ENCODE peak calls at places on chromosomes 13 and 19, in seven cellular contexts. One of them, this sample, is unnamed.

GRCh38 chr19:41116261-41116660 is 2.0 kb downstream of the CYP2F1 start:
- DNase-seq in transverse colon: no peak
- DNase-seq in adrenal gland: no peak
- DNase-seq in uterus: no peak
- DNase-seq in ovary: no peak
- DNase-seq in A549: no peak
- DNase-seq in HCT116: no peak
- DNase-seq in this sample: no peak

GRCh38 chr19:2774083-2774679 is 8.9 kb downstream of the SGTA start:
- DNase-seq in transverse colon: no peak
- DNase-seq in adrenal gland: no peak
- DNase-seq in uterus: no peak
- DNase-seq in ovary: no peak
- DNase-seq in A549: no peak
- DNase-seq in HCT116: no peak
- DNase-seq in this sample: no peak

GRCh38 chr13:36788276-36788675 is 30.7 kb upstream of the RFXAP start:
- DNase-seq in transverse colon: no peak
- DNase-seq in adrenal gland: no peak
- DNase-seq in uterus: no peak
- DNase-seq in ovary: no peak
- DNase-seq in A549: no peak
- DNase-seq in HCT116: no peak
- DNase-seq in this sample: no peak

GRCh38 chr19:12891553-12892021 is 627 bp downstream of the GCDH start:
- DNase-seq in transverse colon: no peak
- DNase-seq in adrenal gland: no peak
- DNase-seq in uterus: no peak
- DNase-seq in ovary: no peak
- DNase-seq in A549: no peak
- DNase-seq in HCT116: no peak
- DNase-seq in this sample: no peak

GRCh38 chr13:37446503-37446902 is 152.1 kb downstream of the POSTN start:
- DNase-seq in transverse colon: no peak
- DNase-seq in adrenal gland: no peak
- DNase-seq in uterus: no peak
- DNase-seq in ovary: no peak
- DNase-seq in A549: no peak
- DNase-seq in HCT116: no peak
- DNase-seq in this sample: peak; percentile 10

GRCh38 chr13:43054803-43055802 is 31.7 kb downstream of the DNAJC15 start:
- DNase-seq in transverse colon: no peak
- DNase-seq in adrenal gland: peak; percentile 45
- DNase-seq in uterus: peak; percentile 61
- DNase-seq in ovary: peak; percentile 54
- DNase-seq in A549: peak; percentile 10
- DNase-seq in HCT116: no peak
- DNase-seq in this sample: peak; percentile 1

GRCh38 chr19:41746593-41747227 is 8.6 kb upstream of the CEACAM6 start:
- DNase-seq in transverse colon: peak; percentile 78
- DNase-seq in adrenal gland: peak; percentile 38
- DNase-seq in uterus: no peak
- DNase-seq in ovary: no peak
- DNase-seq in A549: peak; percentile 87
- DNase-seq in HCT116: peak; percentile 47
- DNase-seq in this sample: peak; percentile 48

GRCh38 chr19:15937771-15938170 is 3.4 kb upstream of the CYP4F11 start:
- DNase-seq in transverse colon: no peak
- DNase-seq in adrenal gland: no peak
- DNase-seq in uterus: no peak
- DNase-seq in ovary: no peak
- DNase-seq in A549: no peak
- DNase-seq in HCT116: no peak
- DNase-seq in this sample: no peak

GRCh38 chr19:54206831-54207177 is 6.1 kb downstream of the RPS9 start:
- DNase-seq in transverse colon: no peak
- DNase-seq in adrenal gland: no peak
- DNase-seq in uterus: no peak
- DNase-seq in ovary: no peak
- DNase-seq in A549: no peak
- DNase-seq in HCT116: no peak
- DNase-seq in this sample: no peak

GRCh38 chr13:25662516-25662915 is 290.7 kb downstream of the ATP8A2 start:
- DNase-seq in transverse colon: no peak
- DNase-seq in adrenal gland: no peak
- DNase-seq in uterus: no peak
- DNase-seq in ovary: no peak
- DNase-seq in A549: no peak
- DNase-seq in HCT116: no peak
- DNase-seq in this sample: no peak

GRCh38 chr19:3949294-3949693 is 16.4 kb downstream of the NMRK2 start:
- DNase-seq in transverse colon: no peak
- DNase-seq in adrenal gland: no peak
- DNase-seq in uterus: no peak
- DNase-seq in ovary: no peak
- DNase-seq in A549: no peak
- DNase-seq in HCT116: no peak
- DNase-seq in this sample: no peak

GRCh38 chr13:101514695-101515275 is 62.3 kb downstream of the ITGBL1 start:
- DNase-seq in transverse colon: no peak
- DNase-seq in adrenal gland: peak; percentile 43
- DNase-seq in uterus: no peak
- DNase-seq in ovary: no peak
- DNase-seq in A549: peak; percentile 67
- DNase-seq in HCT116: peak; percentile 8
- DNase-seq in this sample: no peak

GRCh38 chr19:7348587-7349230 is at the start of gene ARHGEF18:
- DNase-seq in transverse colon: peak; percentile 40
- DNase-seq in adrenal gland: peak; percentile 40
- DNase-seq in uterus: no peak
- DNase-seq in ovary: no peak
- DNase-seq in A549: no peak
- DNase-seq in HCT116: no peak
- DNase-seq in this sample: no peak

GRCh38 chr19:4090351-4091220 is 23.9 kb upstream of the ZBTB7A start:
- DNase-seq in transverse colon: no peak
- DNase-seq in adrenal gland: no peak
- DNase-seq in uterus: no peak
- DNase-seq in ovary: no peak
- DNase-seq in A549: no peak
- DNase-seq in HCT116: no peak
- DNase-seq in this sample: no peak

GRCh38 chr19:55459950-55460657 is 1.3 kb downstream of the ISOC2 start:
- DNase-seq in transverse colon: no peak
- DNase-seq in adrenal gland: peak; percentile 36
- DNase-seq in uterus: no peak
- DNase-seq in ovary: no peak
- DNase-seq in A549: no peak
- DNase-seq in HCT116: no peak
- DNase-seq in this sample: no peak

GRCh38 chr13:101700598-101700997 is 248.1 kb downstream of the ITGBL1 start:
- DNase-seq in transverse colon: no peak
- DNase-seq in adrenal gland: no peak
- DNase-seq in uterus: no peak
- DNase-seq in ovary: no peak
- DNase-seq in A549: no peak
- DNase-seq in HCT116: no peak
- DNase-seq in this sample: no peak

GRCh38 chr13:98816406-98816805 is 63.9 kb upstream of the SLC15A1 start:
- DNase-seq in transverse colon: no peak
- DNase-seq in adrenal gland: no peak
- DNase-seq in uterus: no peak
- DNase-seq in ovary: no peak
- DNase-seq in A549: no peak
- DNase-seq in HCT116: no peak
- DNase-seq in this sample: no peak

GRCh38 chr13:98822238-98822606 is 69.8 kb upstream of the SLC15A1 start:
- DNase-seq in transverse colon: no peak
- DNase-seq in adrenal gland: peak; percentile 68
- DNase-seq in uterus: no peak
- DNase-seq in ovary: no peak
- DNase-seq in A549: peak; percentile 31
- DNase-seq in HCT116: no peak
- DNase-seq in this sample: no peak

GRCh38 chr13:98820744-98821371 is 68.4 kb upstream of the SLC15A1 start:
- DNase-seq in transverse colon: no peak
- DNase-seq in adrenal gland: no peak
- DNase-seq in uterus: no peak
- DNase-seq in ovary: no peak
- DNase-seq in A549: no peak
- DNase-seq in HCT116: no peak
- DNase-seq in this sample: no peak

GRCh38 chr13:98821372-98822237 is 69.1 kb upstream of the SLC15A1 start:
- DNase-seq in transverse colon: no peak
- DNase-seq in adrenal gland: peak; percentile 43
- DNase-seq in uterus: peak; percentile 42
- DNase-seq in ovary: no peak
- DNase-seq in A549: peak; percentile 33
- DNase-seq in HCT116: no peak
- DNase-seq in this sample: no peak

GRCh38 chr13:98819382-98819781 is 66.9 kb upstream of the SLC15A1 start:
- DNase-seq in transverse colon: no peak
- DNase-seq in adrenal gland: no peak
- DNase-seq in uterus: no peak
- DNase-seq in ovary: no peak
- DNase-seq in A549: no peak
- DNase-seq in HCT116: no peak
- DNase-seq in this sample: no peak
- TF ChIP-seq POLR2A in transverse colon: no peak
- TF ChIP-seq POLR2A in adrenal gland: no peak
- TF ChIP-seq POLR2A in uterus: no peak
- TF ChIP-seq POLR2A in ovary: no peak
- TF ChIP-seq POLR2A in A549: no peak
- TF ChIP-seq POLR2A in HCT116: no peak
- TF ChIP-seq POLR2A in this sample: no peak

GRCh38 chr13:97974773-97975172 is 21.3 kb downstream of the IPO5 start:
- DNase-seq in transverse colon: no peak
- DNase-seq in adrenal gland: no peak
- DNase-seq in uterus: no peak
- DNase-seq in ovary: no peak
- DNase-seq in A549: no peak
- DNase-seq in HCT116: no peak
- DNase-seq in this sample: no peak
- TF ChIP-seq POLR2A in transverse colon: no peak
- TF ChIP-seq POLR2A in adrenal gland: no peak
- TF ChIP-seq POLR2A in uterus: no peak
- TF ChIP-seq POLR2A in ovary: no peak
- TF ChIP-seq POLR2A in A549: no peak
- TF ChIP-seq POLR2A in HCT116: no peak
- TF ChIP-seq POLR2A in this sample: no peak

GRCh38 chr19:48616491-48617056 is 1.7 kb upstream of the FAM83E start:
- DNase-seq in transverse colon: no peak
- DNase-seq in adrenal gland: no peak
- DNase-seq in uterus: no peak
- DNase-seq in ovary: no peak
- DNase-seq in A549: no peak
- DNase-seq in HCT116: no peak
- DNase-seq in this sample: no peak
- TF ChIP-seq POLR2A in transverse colon: no peak
- TF ChIP-seq POLR2A in adrenal gland: no peak
- TF ChIP-seq POLR2A in uterus: no peak
- TF ChIP-seq POLR2A in ovary: no peak
- TF ChIP-seq POLR2A in A549: no peak
- TF ChIP-seq POLR2A in HCT116: no peak
- TF ChIP-seq POLR2A in this sample: no peak

DNA sequence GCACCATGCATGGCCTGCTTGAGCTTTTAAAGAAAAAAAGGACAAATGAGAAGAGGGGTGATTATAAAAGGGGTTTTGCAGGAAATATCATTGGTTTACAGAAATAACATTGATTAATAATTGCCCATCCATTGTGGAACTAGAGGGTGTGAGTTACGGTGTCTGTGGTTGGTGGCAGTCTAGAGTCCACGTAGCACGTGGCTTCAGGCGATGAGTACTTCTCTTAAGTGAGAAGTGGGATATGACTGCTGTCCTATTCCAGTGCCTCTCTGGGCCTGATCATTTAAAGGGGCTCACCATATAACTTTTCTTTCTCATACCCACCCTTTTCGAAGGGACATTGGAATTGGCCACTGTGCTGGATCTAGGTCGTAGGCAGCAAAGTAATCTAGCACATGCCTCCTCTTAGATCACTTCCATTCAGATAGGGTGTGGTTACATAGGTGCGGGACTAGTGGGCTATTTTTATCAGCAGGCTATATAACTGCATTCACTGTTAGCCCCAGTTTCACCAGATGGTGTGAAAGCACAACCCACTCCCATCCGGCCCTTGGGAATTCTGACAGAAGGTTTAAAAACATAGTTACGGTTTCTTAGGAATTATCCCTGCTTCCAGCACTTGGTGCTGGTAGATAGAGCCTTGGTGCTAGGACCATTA is 19.9 kb downstream of the PPP5C start:
- DNase-seq in transverse colon: no peak
- DNase-seq in adrenal gland: no peak
- DNase-seq in uterus: no peak
- DNase-seq in ovary: no peak
- DNase-seq in A549: no peak
- DNase-seq in HCT116: no peak
- DNase-seq in this sample: no peak
- TF ChIP-seq POLR2A in transverse colon: no peak
- TF ChIP-seq POLR2A in adrenal gland: no peak
- TF ChIP-seq POLR2A in uterus: no peak
- TF ChIP-seq POLR2A in ovary: no peak
- TF ChIP-seq POLR2A in A549: no peak
- TF ChIP-seq POLR2A in HCT116: no peak
- TF ChIP-seq POLR2A in this sample: no peak

GRCh38 chr19:39106201-39106600 is 19.4 kb upstream of the PAK4 start:
- DNase-seq in transverse colon: no peak
- DNase-seq in adrenal gland: no peak
- DNase-seq in uterus: no peak
- DNase-seq in ovary: no peak
- DNase-seq in A549: no peak
- DNase-seq in HCT116: no peak
- DNase-seq in this sample: no peak

GRCh38 chr19:39099341-39099740 is 15.2 kb downstream of the ACP7 start:
- DNase-seq in transverse colon: no peak
- DNase-seq in adrenal gland: no peak
- DNase-seq in uterus: no peak
- DNase-seq in ovary: no peak
- DNase-seq in A549: no peak
- DNase-seq in HCT116: no peak
- DNase-seq in this sample: no peak

GRCh38 chr19:39100500-39101166 is 16.5 kb downstream of the ACP7 start:
- DNase-seq in transverse colon: no peak
- DNase-seq in adrenal gland: no peak
- DNase-seq in uterus: no peak
- DNase-seq in ovary: no peak
- DNase-seq in A549: no peak
- DNase-seq in HCT116: no peak
- DNase-seq in this sample: no peak

GRCh38 chr19:39104104-39104708 is 20.0 kb downstream of the ACP7 start:
- DNase-seq in transverse colon: no peak
- DNase-seq in adrenal gland: no peak
- DNase-seq in uterus: no peak
- DNase-seq in ovary: no peak
- DNase-seq in A549: no peak
- DNase-seq in HCT116: no peak
- DNase-seq in this sample: no peak

GRCh38 chr19:39103151-39103550 is 19.0 kb downstream of the ACP7 start:
- DNase-seq in transverse colon: no peak
- DNase-seq in adrenal gland: no peak
- DNase-seq in uterus: no peak
- DNase-seq in ovary: no peak
- DNase-seq in A549: no peak
- DNase-seq in HCT116: no peak
- DNase-seq in this sample: no peak
- TF ChIP-seq POLR2A in transverse colon: no peak
- TF ChIP-seq POLR2A in adrenal gland: no peak
- TF ChIP-seq POLR2A in uterus: no peak
- TF ChIP-seq POLR2A in ovary: no peak
- TF ChIP-seq POLR2A in A549: no peak
- TF ChIP-seq POLR2A in HCT116: no peak
- TF ChIP-seq POLR2A in this sample: no peak

This sample was measured in H54.